ENCODE peak calls at places on chromosomes 11 and 22, in five cellular contexts. Q is PC-3, G is tibial artery, D is upper lobe of right lung, F is transverse colon. M is an unnamed sample. For H3K36me3 and H3K27me3, the result is how much of the 10 kb centered on the place peaks cover.

GRCh38 chr22:46057762-46058420 is 80.9 kb upstream of the WNT7B start:
- DNase-seq in Q (peak), G (peak), D (peak), F (peak), M (peak)

GRCh38 chr11:73429121-73429740 is 53.0 kb downstream of the RELT start:
- DNase-seq in Q (peak), G (no peak), D (no peak), F (no peak), M (no peak)

GRCh38 chr11:46337626-46338345 is 9.5 kb upstream of the DGKZ start:
- DNase-seq in Q (no peak), G (no peak), D (no peak), F (no peak), M (no peak)

GRCh38 chr11:68014157-68014965 is 4.2 kb downstream of the ALDH3B1 start:
- DNase-seq in Q (peak), G (peak), D (peak), F (peak), M (peak)

GRCh38 chr22:46508391-46508999 is 28.9 kb downstream of the CELSR1 start:
- DNase-seq in Q (no peak), G (no peak), D (no peak), F (no peak), M (no peak)

GRCh38 chr11:75554258-75555022 is 7.6 kb upstream of the SERPINH1 start:
- DNase-seq in Q (no peak), G (peak), D (peak), F (peak), M (peak)

GRCh38 chr11:70158201-70158600 is 44.9 kb upstream of the FADD start:
- DNase-seq in Q (peak), G (no peak), D (no peak), F (no peak), M (no peak)

GRCh38 chr11:15911377-15912044 is 444.8 kb downstream of the SOX6 start:
- DNase-seq in Q (no peak), G (peak), D (peak), F (no peak), M (peak)

GRCh38 chr11:42857344-42857743 is 454.5 kb upstream of the API5 start:
- DNase-seq in Q (no peak), G (no peak), D (no peak), F (no peak), M (no peak)

GRCh38 chr11:65621460-65621859 is 5.9 kb downstream of the PCNX3 start:
- DNase-seq in Q (no peak), G (no peak), D (no peak), F (no peak), M (no peak)

GRCh38 chr22:37044634-37045625 is 6.6 kb upstream of the KCTD17 start:
- DNase-seq in Q (peak), G (no peak), D (no peak), F (no peak), M (no peak)

GRCh38 chr11:36777302-36777701 is 179.3 kb upstream of the RAG2 start:
- DNase-seq in Q (no peak), G (no peak), D (no peak), F (no peak), M (no peak)

GRCh38 chr22:26811717-26811992 is 154.3 kb downstream of the MIAT start:
- DNase-seq in Q (no peak), G (no peak), D (no peak), F (no peak), M (no peak)

GRCh38 chr22:44729391-44730012 is 22.9 kb upstream of the ARHGAP8 start:
- DNase-seq in Q (no peak), G (no peak), D (no peak), F (no peak), M (no peak)

GRCh38 chr11:81192516-81192915 is 1541.1 kb downstream of the FAM181B start:
- DNase-seq in Q (no peak), G (no peak), D (no peak), F (no peak), M (no peak)

GRCh38 chr11:69292221-69292648 is 1.7 kb upstream of the MYEOV start:
- DNase-seq in Q (peak), G (no peak), D (no peak), F (peak), M (no peak)

GRCh38 chr22:32522237-32522636 is 47.6 kb downstream of the FBXO7 start:
- DNase-seq in Q (no peak), G (no peak), D (no peak), F (no peak), M (no peak)

GRCh38 chr11:48210052-48210451 is 6.6 kb upstream of the OR4B1 start:
- DNase-seq in Q (peak), G (no peak), D (no peak), F (no peak), M (no peak)

GRCh38 chr11:10779086-10779485 is 28.0 kb downstream of the CTR9 start:
- DNase-seq in Q (no peak), G (no peak), D (no peak), F (no peak), M (no peak)

GRCh38 chr11:83162377-83162776 is 5.4 kb downstream of the PCF11 start:
- DNase-seq in Q (no peak), G (no peak), D (no peak), F (no peak), M (no peak)

GRCh38 chr11:11977206-11977938 is 31.1 kb downstream of the DKK3 start:
- DNase-seq in Q (peak), G (peak), D (peak), F (peak), M (peak)

GRCh38 chr22:20582171-20582511 is 74.7 kb downstream of the MED15 start:
- DNase-seq in Q (no peak), G (no peak), D (no peak), F (no peak), M (no peak)

GRCh38 chr22:20584029-20584871 is 76.8 kb downstream of the MED15 start:
- DNase-seq in Q (no peak), G (no peak), D (no peak), F (no peak), M (no peak)

GRCh38 chr22:20581503-20582170 is 74.2 kb downstream of the MED15 start:
- DNase-seq in Q (no peak), G (no peak), D (no peak), F (no peak), M (no peak)

GRCh38 chr22:20583471-20583922 is 76.1 kb downstream of the MED15 start:
- DNase-seq in Q (peak), G (no peak), D (no peak), F (no peak), M (peak)

DNA sequence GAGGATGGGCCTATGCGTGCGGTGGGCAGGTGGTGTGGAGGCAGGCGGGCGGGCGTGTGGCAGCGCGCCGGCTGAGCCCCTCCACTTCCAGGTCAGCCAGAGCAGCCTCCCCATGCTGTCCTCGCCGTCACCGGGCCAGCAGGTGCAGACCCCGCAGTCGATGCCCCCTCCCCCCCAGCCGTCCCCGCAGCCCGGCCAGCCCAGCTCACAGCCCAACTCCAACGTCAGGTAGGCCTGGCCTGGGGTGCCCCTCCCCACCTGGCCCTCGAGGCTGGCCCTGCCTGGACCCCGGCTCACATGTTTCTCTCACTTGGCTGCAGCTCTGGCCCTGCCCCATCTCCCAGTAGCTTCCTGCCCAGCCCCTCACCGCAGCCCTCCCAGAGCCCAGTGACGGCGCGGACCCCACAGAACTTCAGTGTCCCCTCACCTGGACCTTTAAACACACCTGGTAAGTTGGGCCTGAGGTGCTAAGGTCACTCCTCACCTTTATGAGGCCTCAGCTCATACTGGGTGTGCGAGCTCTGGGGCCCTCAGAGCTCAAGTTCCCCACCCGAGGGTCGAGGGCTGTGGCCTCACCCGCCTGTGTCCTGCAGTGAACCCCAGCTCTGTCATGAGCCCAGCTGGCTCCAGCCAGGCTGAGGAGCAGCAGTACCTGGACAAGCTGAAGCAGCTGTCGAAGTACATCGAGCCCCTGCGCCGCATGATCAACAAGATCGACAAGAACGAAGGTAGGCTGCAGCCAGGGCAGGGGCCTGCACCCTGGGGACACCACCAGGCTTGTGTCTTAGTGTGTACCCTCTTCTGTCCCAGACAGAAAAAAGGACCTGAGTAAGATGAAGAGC is 75.3 kb downstream of the MED15 start:
- DNase-seq in Q (no peak), G (no peak), D (no peak), F (no peak), M (no peak)
- H3K36me3 ChIP-seq in Q (under half), G (half or more), D (half or more), F (under half), M (under half)

GRCh38 chr11:116930177-116930576 is 92.8 kb upstream of the APOA1 start:
- DNase-seq in Q (no peak), G (no peak), D (no peak), F (peak), M (no peak)
- H3K27ac ChIP-seq in Q (no peak), G (no peak), D (peak), F (peak), M (no peak)

GRCh38 chr11:120228794-120229384 is 11.1 kb upstream of the POU2F3 start:
- DNase-seq in Q (no peak), G (no peak), D (no peak), F (no peak), M (no peak)

GRCh38 chr11:120229451-120230424 is 10.2 kb upstream of the POU2F3 start:
- DNase-seq in Q (peak), G (no peak), D (no peak), F (no peak), M (no peak)

GRCh38 chr11:120233207-120233803 is 6.6 kb upstream of the POU2F3 start:
- DNase-seq in Q (peak), G (no peak), D (no peak), F (no peak), M (no peak)

GRCh38 chr11:120231963-120232362 is 8.0 kb upstream of the POU2F3 start:
- DNase-seq in Q (no peak), G (no peak), D (no peak), F (no peak), M (no peak)

DNA sequence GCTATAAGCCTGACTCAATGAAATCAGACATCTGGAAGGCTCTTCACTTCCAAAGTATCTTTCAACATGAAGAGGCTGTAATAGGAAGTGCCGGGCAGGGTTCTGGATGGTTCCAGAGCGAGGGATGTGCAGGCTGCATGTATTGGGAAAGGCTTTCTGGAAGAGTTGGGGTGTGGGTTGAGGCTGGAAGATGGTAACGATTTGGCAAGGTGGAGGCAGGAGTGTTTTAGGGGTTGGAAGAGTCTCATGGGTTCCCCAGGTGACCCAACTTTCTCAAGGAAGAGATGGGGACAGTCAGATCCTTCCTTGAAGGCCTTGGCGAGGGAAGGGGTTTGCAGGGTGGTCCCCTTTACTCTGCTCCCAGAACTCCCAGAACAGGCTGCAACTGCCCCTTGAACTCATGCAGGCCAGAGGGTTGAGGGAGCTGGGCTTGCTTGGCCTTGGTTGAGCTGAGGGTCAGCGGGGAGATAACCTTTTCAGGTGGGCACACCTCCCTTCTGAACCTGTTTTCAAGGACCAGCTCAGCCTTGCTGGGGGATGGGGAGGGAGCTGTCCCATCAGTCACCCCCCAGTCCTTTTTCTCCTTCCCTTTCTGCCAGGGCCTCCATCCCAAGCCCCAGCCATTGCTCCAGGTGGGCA is 9.4 kb upstream of the POU2F3 start:
- DNase-seq in Q (no peak), G (no peak), D (no peak), F (no peak), M (no peak)
- H3K27me3 ChIP-seq in Q (under half), G (under half), D (under half), F (under half), M (under half)

GRCh38 chr22:50227588-50228215 is 17.1 kb downstream of the TUBGCP6 start:
- DNase-seq in Q (no peak), G (no peak), D (no peak), F (no peak), M (no peak)
- H3K36me3 ChIP-seq in Q (under half), G (under half), D (half or more), F (under half), M (half or more)

DNA sequence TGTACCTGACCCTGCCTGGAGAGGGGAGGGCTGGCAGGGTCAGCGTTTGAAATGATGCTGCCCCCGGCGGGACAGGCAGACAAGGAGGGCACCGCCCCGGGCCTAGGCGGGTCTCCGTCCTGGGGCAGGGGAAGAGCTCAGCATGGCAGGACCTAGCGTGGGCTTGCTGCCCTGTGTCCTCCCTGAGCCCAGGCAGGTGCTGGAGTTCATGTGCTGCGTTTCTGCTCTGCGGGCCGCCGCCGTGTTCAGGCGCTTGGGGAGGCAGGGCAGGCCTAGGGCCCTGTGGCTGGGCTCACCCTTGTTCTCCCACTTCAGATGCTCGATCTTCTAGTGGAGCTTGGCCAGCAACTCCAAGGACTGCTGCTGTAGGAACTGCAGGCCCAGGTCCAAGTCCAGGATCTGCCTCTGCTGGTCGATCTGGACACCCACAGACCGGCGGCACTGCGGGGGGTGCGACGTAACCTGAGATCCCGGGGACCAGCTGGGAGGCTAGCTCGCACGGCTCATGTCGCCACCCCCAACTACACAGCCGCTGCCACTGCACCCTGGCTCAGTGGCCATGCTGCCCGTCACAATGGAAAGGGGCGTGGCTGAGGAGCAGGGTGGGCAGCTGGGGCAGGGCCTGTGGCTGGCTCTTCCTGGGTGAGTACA is 84.4 kb downstream of the MED15 start:
- DNase-seq in Q (no peak), G (no peak), D (peak), F (no peak), M (no peak)
- H3K27ac ChIP-seq in Q (no peak), G (no peak), D (no peak), F (no peak), M (no peak)

GRCh38 chr11:2599561-2600189 is 100.1 kb downstream of the KCNQ1OT1 start:
- DNase-seq in Q (peak), G (no peak), D (no peak), F (no peak), M (no peak)
- H3K27me3 ChIP-seq in Q (under half), G (under half), D (under half), F (under half), M (under half)

GRCh38 chr22:40401981-40402406 is 31.6 kb downstream of the SGSM3 start:
- DNase-seq in Q (no peak), G (no peak), D (no peak), F (no peak), M (no peak)

GRCh38 chr22:40403141-40403540 is 32.7 kb downstream of the SGSM3 start:
- DNase-seq in Q (no peak), G (no peak), D (no peak), F (no peak), M (no peak)

GRCh38 chr22:40399661-40400060 is 29.3 kb downstream of the SGSM3 start:
- DNase-seq in Q (no peak), G (no peak), D (no peak), F (no peak), M (no peak)

GRCh38 chr22:40400173-40400572 is 29.8 kb downstream of the SGSM3 start:
- DNase-seq in Q (no peak), G (no peak), D (no peak), F (peak), M (no peak)

DNA sequence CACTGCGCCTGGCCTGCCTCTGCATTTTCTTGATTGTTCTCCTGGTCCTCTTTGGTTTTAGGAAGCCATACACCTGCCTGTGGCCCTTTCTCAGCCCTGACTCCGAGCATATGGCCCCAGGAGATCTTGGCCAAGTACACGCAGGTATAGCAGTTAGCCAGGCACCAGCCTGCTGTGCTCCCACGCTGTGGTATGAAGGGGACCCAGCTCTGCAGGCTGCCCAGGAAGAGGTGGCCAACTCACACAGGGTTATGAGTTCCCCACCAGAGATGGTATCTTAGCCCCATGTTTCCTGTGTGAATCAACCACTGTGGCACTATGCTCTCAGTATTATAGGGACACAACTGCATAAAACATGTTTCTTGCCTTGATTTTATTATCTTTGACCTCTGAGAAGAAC is 31.1 kb downstream of the SGSM3 start:
- DNase-seq in Q (no peak), G (no peak), D (no peak), F (no peak), M (no peak)
- H3K36me3 ChIP-seq in Q (under half), G (under half), D (under half), F (under half), M (under half)

GRCh38 chr11:96037267-96037990 is 113.5 kb upstream of the MTMR2 start:
- DNase-seq in Q (peak), G (no peak), D (no peak), F (no peak), M (no peak)

GRCh38 chr11:96033569-96033968 is 109.7 kb upstream of the MTMR2 start:
- DNase-seq in Q (no peak), G (no peak), D (no peak), F (no peak), M (no peak)

GRCh38 chr11:96035031-96035743 is 111.3 kb upstream of the MTMR2 start:
- DNase-seq in Q (no peak), G (no peak), D (no peak), F (no peak), M (no peak)

GRCh38 chr11:96036863-96037262 is 113.0 kb upstream of the MTMR2 start:
- DNase-seq in Q (no peak), G (no peak), D (no peak), F (no peak), M (no peak)

GRCh38 chr11:96035744-96036087 is 111.8 kb upstream of the MTMR2 start:
- DNase-seq in Q (no peak), G (no peak), D (no peak), F (no peak), M (no peak)
- H3K27ac ChIP-seq in Q (peak), G (no peak), D (no peak), F (no peak), M (no peak)

GRCh38 chr11:118171274-118172062 is 5.0 kb downstream of the SCN2B start:
- DNase-seq in Q (peak), G (peak), D (peak), F (peak), M (peak)

GRCh38 chr11:118169300-118170140 is 6.9 kb downstream of the SCN2B start:
- DNase-seq in Q (no peak), G (no peak), D (no peak), F (no peak), M (no peak)

GRCh38 chr11:118170892-118171273 is 5.6 kb downstream of the SCN2B start:
- DNase-seq in Q (no peak), G (no peak), D (no peak), F (no peak), M (no peak)

GRCh38 chr11:118168751-118169150 is 7.7 kb downstream of the SCN2B start:
- DNase-seq in Q (peak), G (no peak), D (no peak), F (no peak), M (no peak)

DNA sequence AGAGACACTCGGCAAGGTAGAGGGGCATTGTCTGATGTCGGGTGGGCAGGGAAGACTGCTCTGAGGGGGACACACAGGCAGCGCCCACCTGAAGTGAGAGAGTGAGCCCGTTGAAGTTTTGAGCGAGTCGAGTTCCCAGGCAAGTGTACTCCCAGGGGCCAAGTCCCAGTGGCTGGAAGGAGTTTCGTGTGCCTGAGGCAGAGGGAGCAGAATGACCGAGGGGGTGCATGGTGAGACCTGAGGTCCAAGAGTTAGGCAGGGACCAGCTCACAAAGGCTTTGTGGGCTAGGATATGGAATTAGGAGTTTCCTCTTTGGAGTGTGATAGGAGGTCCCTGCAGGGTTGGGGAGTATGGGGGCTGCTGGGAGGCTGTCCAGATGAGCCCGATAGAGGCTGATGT is 6.2 kb downstream of the SCN2B start:
- DNase-seq in Q (no peak), G (no peak), D (no peak), F (no peak), M (no peak)
- H3K27me3 ChIP-seq in Q (under half), G (under half), D (under half), F (under half), M (under half)